ENCODE peak calls at places on chromosomes 11 and 22, in four cellular contexts. V, G, K and Z are unnamed samples.

GRCh38 chr11:114157476-114158050 is 98.1 kb downstream of the ZBTB16 start:
- DNase-seq in G (no peak), V (no peak), K (no peak), Z (no peak)

GRCh38 chr11:61833926-61834277 is 5.8 kb downstream of the FADS2 start:
- DNase-seq in V (no peak), K (no peak), G (no peak), Z (no peak)

GRCh38 chr11:119714590-119714989 is 14.4 kb downstream of the NECTIN1 start:
- DNase-seq in K (no peak), G (no peak), V (no peak), Z (no peak)

GRCh38 chr11:9748361-9748970 is 84.6 kb downstream of the SWAP70 start:
- DNase-seq in K (no peak), G (no peak), V (peak; percentile 51), Z (no peak)

GRCh38 chr22:44892803-44893730 is 116.7 kb downstream of the PHF21B start:
- DNase-seq in G (peak; percentile 68), V (no peak), K (peak; percentile 41), Z (no peak)

GRCh38 chr11:32580967-32581366 is 2.7 kb upstream of the EIF3M start:
- DNase-seq in K (no peak), G (no peak), V (no peak), Z (no peak)

GRCh38 chr22:33314316-33314715 is 256.1 kb upstream of the SYN3 start:
- DNase-seq in K (no peak), G (no peak), V (no peak), Z (no peak)

GRCh38 chr22:30015846-30016245 is 64.4 kb upstream of the HORMAD2 start:
- DNase-seq in V (no peak), G (no peak), K (no peak), Z (no peak)

GRCh38 chr11:5737091-5737490 is 843 bp downstream of the OR56B1 start:
- DNase-seq in V (no peak), G (no peak), K (no peak), Z (no peak)

GRCh38 chr11:121634889-121635288 is 182.1 kb upstream of the SORL1-AS1 start:
- DNase-seq in G (no peak), K (no peak), V (no peak), Z (no peak)

GRCh38 chr11:107576497-107577086 is 11.1 kb upstream of the ALKBH8 start:
- DNase-seq in V (peak; percentile 47), G (no peak), K (no peak), Z (no peak)

GRCh38 chr11:86931965-86932332 is 23.2 kb downstream of the FZD4 start:
- DNase-seq in V (no peak), K (no peak), G (no peak), Z (no peak)

GRCh38 chr11:17718015-17718414 is 1.4 kb upstream of the MYOD1 start:
- DNase-seq in V (no peak), K (no peak), G (peak; percentile 68), Z (no peak)

GRCh38 chr11:126824035-126824607 is 176.4 kb downstream of the KIRREL3 start:
- DNase-seq in V (no peak), K (no peak), G (no peak), Z (no peak)

GRCh38 chr22:30432096-30432495 is 6.5 kb downstream of the MTFP1 start:
- DNase-seq in K (no peak), V (no peak), G (no peak), Z (no peak)

GRCh38 chr11:62552931-62553838 is 6.6 kb upstream of the AHNAK start:
- DNase-seq in G (no peak), K (peak; percentile 94), V (peak; percentile 87), Z (no peak)

GRCh38 chr11:89327885-89328284 is 150.2 kb downstream of the TYR start:
- DNase-seq in V (no peak), K (no peak), G (no peak), Z (no peak)

GRCh38 chr22:47168900-47169800 is 406.7 kb downstream of the TBC1D22A start:
- DNase-seq in V (peak; percentile 17), G (no peak), K (peak; percentile 71), Z (peak; percentile 64)
- TF ChIP-seq CTCF in V (no peak), G (peak; percentile 33), K (no peak), Z (peak; percentile 56)

GRCh38 chr11:41351825-41352224 is 107.6 kb downstream of the LRRC4C start:
- DNase-seq in V (no peak), K (no peak), G (no peak), Z (no peak)
- TF ChIP-seq CTCF in V (no peak), K (no peak), G (no peak), Z (no peak)

GRCh38 chr11:79705648-79706047 is 264.8 kb upstream of the TENM4 start:
- DNase-seq in V (no peak), K (no peak), G (no peak), Z (no peak)
- TF ChIP-seq CTCF in V (no peak), K (no peak), G (no peak), Z (no peak)

GRCh38 chr11:637593-638507 is 781 bp downstream of the DRD4 start:
- DNase-seq in V (no peak), G (no peak), K (no peak), Z (no peak)
- TF ChIP-seq CTCF in V (no peak), G (no peak), K (no peak), Z (no peak)

GRCh38 chr11:116796548-116796947 is 4.9 kb upstream of the APOA5 start:
- DNase-seq in V (no peak), K (no peak), G (no peak), Z (no peak)
- TF ChIP-seq CTCF in V (no peak), K (no peak), G (no peak), Z (no peak)

GRCh38 chr11:13535819-13536218 is 40.0 kb upstream of the PTH start:
- DNase-seq in V (no peak), G (no peak), K (no peak), Z (no peak)
- TF ChIP-seq CTCF in V (no peak), G (no peak), K (no peak), Z (no peak)

DNA sequence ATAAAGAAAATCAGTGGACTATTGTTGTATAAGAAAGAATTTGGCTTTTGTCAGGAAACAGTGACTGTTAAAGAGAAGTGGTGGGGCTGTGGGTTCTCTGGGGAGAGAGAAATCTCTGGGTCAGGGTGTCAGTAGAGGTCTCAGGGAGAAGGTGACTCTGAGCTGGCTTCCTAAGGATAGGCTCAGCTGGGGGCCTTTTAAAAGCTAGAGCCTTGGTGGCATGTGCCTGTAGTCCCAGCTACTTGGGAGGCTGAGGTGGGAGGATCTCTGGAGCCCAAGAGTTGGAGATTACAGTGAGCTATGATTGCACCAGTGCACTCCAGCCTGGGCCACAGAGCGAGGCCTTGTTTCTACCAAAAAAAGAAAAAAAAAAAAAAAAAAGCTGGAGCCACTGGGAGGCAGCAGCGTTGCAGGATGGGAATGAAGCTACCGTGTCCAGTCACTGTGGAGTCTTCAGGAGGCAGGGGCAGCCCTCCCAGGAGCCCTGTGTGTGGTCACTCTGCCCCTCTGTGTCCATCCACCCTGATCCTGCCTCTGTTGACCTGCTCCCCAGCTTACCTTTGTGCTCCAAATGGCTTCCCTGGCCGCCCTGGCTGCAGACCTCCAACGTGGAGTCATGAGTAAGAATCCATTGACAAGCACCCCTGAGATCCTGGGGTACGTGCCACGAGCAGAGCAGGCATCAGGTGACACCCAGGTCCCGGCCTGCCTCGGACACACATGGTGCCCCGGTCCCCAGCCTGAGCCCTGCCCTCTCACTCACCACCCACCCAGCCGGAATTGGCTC is 5.4 kb upstream of the MIF start:
- DNase-seq in K (no peak), V (no peak), G (no peak), Z (no peak)
- TF ChIP-seq CTCF in K (no peak), V (no peak), G (peak; percentile 11), Z (no peak)

GRCh38 chr11:45692808-45693453 is 27.5 kb upstream of the CHST1 start:
- DNase-seq in G (no peak), V (no peak), K (no peak), Z (no peak)
- TF ChIP-seq CTCF in G (no peak), V (no peak), K (no peak), Z (no peak)